ENCODE peak calls at places on chromosomes 2 and 18, in seven cellular contexts. N is psoas muscle, Z is tibial artery, O is transverse colon, K is heart right ventricle, B is kidney epithelial cell, E is left ventricle myocardium inferior. U is an unnamed sample. For H3K36me3, the result is how much of the 10 kb centered on the place peaks cover.

GRCh38 chr2:96642564-96643350 is at the start of gene FER1L5:
- DNase-seq in N (no peak), Z (no peak), O (no peak), K (no peak), B (peak), E (no peak), U (no peak)

GRCh38 chr2:10444463-10444862 is 3.7 kb downstream of the ODC1 start:
- DNase-seq in N (no peak), Z (no peak), O (no peak), K (no peak), B (no peak), E (no peak), U (no peak)

GRCh38 chr2:213224366-213224765 is 59.9 kb upstream of the SPAG16 start:
- DNase-seq in N (no peak), Z (no peak), O (no peak), K (no peak), B (no peak), E (no peak), U (no peak)

GRCh38 chr2:122167561-122167960 is 412.1 kb downstream of the TSN start:
- DNase-seq in N (no peak), Z (no peak), O (no peak), K (no peak), B (peak), E (no peak), U (no peak)

GRCh38 chr2:43950383-43951008 is 45.3 kb downstream of the LRPPRC start:
- DNase-seq in N (no peak), Z (no peak), O (no peak), K (no peak), B (no peak), E (no peak), U (peak)

GRCh38 chr2:219634171-219634940 is 6.9 kb downstream of the SLC4A3 start:
- DNase-seq in N (no peak), Z (peak), O (no peak), K (no peak), B (no peak), E (no peak), U (no peak)

GRCh38 chr2:234836251-234836650 is 115.6 kb upstream of the SH3BP4 start:
- DNase-seq in N (no peak), Z (no peak), O (no peak), K (no peak), B (no peak), E (no peak), U (no peak)

GRCh38 chr2:228118940-228119339 is 62.5 kb downstream of the SPHKAP start:
- DNase-seq in N (no peak), Z (no peak), O (no peak), K (no peak), B (no peak), E (no peak), U (no peak)

GRCh38 chr2:137838255-137839092 is 125.8 kb upstream of the HNMT start:
- DNase-seq in N (no peak), Z (no peak), O (no peak), K (no peak), B (no peak), E (no peak), U (no peak)

GRCh38 chr2:203914546-203915169 is 21.9 kb upstream of the ICOS start:
- DNase-seq in N (no peak), Z (no peak), O (no peak), K (no peak), B (no peak), E (no peak), U (no peak)

GRCh38 chr2:149184994-149185393 is 145.4 kb upstream of the LYPD6 start:
- DNase-seq in N (no peak), Z (no peak), O (no peak), K (no peak), B (no peak), E (no peak), U (no peak)

GRCh38 chr2:149598014-149598395 is 10.4 kb upstream of the MMADHC start:
- DNase-seq in N (no peak), Z (no peak), O (no peak), K (no peak), B (no peak), E (no peak), U (no peak)

DNA sequence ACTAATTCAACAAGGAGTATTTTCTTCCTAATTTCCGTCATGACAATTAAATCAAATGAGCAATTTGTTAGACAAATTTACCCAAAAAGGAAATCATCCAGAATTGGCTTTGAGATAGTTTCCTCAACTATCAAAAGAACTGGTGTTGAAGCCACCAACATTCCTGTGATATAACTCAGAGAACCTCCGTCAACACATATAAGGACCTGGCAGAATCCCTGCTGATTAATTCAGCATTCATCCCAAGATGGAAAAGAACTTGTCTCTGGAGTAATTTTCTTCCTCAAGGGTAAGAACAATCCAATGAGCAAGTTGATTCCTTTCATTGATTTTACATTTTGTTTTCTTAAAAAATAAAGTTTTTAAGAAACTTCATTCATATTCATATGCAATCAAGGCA is 62.0 kb downstream of the MBD2 start:
- DNase-seq in N (no peak), Z (no peak), O (no peak), K (no peak), B (peak), E (no peak), U (peak)
- H3K36me3 ChIP-seq in N (under half), Z (half or more), O (under half), K (half or more), B (under half), E (half or more), U (under half)

GRCh38 chr18:45916302-45916701 is 50.8 kb downstream of the EPG5 start:
- DNase-seq in N (no peak), Z (no peak), O (no peak), K (no peak), B (no peak), E (no peak), U (no peak)
- TF ChIP-seq CTCF in N (no peak), Z (no peak), O (no peak), K (no peak), B (no peak), E (no peak), U (no peak)

GRCh38 chr2:62765619-62766376 is 60.3 kb downstream of the EHBP1 start:
- DNase-seq in N (no peak), Z (no peak), O (no peak), K (no peak), B (no peak), E (no peak), U (no peak)

GRCh38 chr2:62760555-62760954 is 55.0 kb downstream of the EHBP1 start:
- DNase-seq in N (no peak), Z (no peak), O (no peak), K (no peak), B (no peak), E (no peak), U (no peak)

GRCh38 chr2:62757029-62757428 is 51.5 kb downstream of the EHBP1 start:
- DNase-seq in N (no peak), Z (no peak), O (no peak), K (no peak), B (no peak), E (no peak), U (no peak)

DNA sequence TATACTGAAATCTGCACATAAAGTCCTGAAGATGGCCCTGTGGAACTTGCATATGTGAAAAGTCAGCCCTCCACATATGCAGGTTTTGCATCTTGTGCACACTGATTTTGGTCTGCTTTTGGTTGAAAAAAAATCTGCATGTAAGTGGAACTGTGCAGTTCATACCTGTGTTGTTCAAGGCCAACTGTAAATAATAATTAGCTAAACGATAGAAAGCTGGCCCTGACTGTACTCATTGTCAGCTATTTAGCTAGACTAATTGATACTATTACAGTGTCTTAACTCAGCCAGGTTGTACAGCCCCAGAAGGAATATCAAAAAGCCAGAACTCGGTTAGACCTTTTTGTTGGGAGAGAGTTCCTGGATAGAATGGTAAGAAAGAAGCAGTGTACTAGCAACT is 54.5 kb downstream of the EHBP1 start:
- DNase-seq in N (no peak), Z (no peak), O (no peak), K (no peak), B (no peak), E (no peak), U (no peak)
- H3K36me3 ChIP-seq in N (under half), Z (under half), O (under half), K (under half), B (under half), E (under half), U (under half)

GRCh38 chr2:67840460-67841068 is 222.2 kb downstream of the C1D start:
- DNase-seq in N (peak), Z (peak), O (peak), K (peak), B (no peak), E (peak), U (no peak)
- TF ChIP-seq CTCF in N (peak), Z (peak), O (peak), K (peak), B (peak), E (peak), U (peak)

GRCh38 chr2:159163935-159164334 is 122.6 kb downstream of the WDSUB1 start:
- DNase-seq in N (no peak), Z (no peak), O (no peak), K (no peak), B (no peak), E (no peak), U (no peak)

GRCh38 chr2:159165065-159165464 is 121.4 kb downstream of the WDSUB1 start:
- DNase-seq in N (no peak), Z (no peak), O (no peak), K (no peak), B (no peak), E (no peak), U (no peak)

GRCh38 chr2:159168707-159169106 is 117.8 kb downstream of the WDSUB1 start:
- DNase-seq in N (no peak), Z (no peak), O (no peak), K (no peak), B (no peak), E (no peak), U (no peak)

GRCh38 chr2:159169187-159169586 is 117.3 kb downstream of the WDSUB1 start:
- DNase-seq in N (no peak), Z (no peak), O (no peak), K (no peak), B (no peak), E (no peak), U (no peak)

DNA sequence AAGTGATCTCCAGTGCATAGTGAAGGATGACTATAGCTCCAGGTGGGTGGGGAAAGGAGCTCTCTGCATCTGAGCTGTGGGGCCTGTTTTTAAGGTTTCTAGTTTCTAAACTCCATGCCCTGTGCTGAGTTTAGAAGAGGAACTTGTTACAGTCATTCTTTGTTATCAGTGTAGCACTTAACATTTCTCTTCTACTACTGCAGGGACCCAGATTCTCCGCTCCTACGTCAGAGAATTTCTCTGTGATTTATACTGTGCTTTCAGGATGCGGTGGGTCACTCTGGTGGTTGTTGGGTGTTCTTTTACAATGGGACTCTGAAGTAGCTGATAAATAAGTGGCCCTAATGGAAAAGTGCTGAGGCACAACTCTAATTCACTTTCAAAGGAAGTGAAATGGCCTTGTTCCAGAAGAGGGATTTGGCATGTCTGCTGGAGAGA is 122.0 kb downstream of the WDSUB1 start:
- DNase-seq in N (no peak), Z (no peak), O (no peak), K (no peak), B (no peak), E (no peak), U (no peak)
- H3K36me3 ChIP-seq in N (under half), Z (under half), O (under half), K (half or more), B (under half), E (under half), U (under half)

GRCh38 chr2:169871994-169872393 is 44.7 kb downstream of the UBR3 start:
- DNase-seq in N (no peak), Z (no peak), O (no peak), K (no peak), B (no peak), E (no peak), U (no peak)

DNA sequence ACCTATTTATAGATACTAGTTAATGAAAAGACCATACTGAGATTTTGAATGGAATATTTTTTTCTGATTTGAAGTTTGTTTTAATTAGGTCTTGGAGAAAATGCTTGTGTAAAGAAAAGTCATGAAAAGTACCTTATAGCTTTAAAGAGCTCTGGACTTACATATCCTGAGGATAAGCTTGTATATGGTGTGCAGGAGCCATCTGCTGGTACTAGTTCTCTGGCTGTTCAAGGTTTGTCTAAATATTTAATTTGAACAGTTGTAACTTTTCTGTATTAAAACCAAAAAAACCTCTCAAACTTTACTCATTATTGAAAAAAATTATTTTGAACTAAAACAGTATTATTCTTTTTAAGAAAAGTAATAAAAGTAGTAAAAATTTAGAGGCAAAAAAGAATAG is 50.2 kb downstream of the UBR3 start:
- DNase-seq in N (no peak), Z (no peak), O (no peak), K (no peak), B (no peak), E (no peak), U (no peak)
- TF ChIP-seq CTCF in N (peak), Z (no peak), O (no peak), K (peak), B (peak), E (peak), U (peak)

GRCh38 chr2:135960598-135961551 is 24.6 kb downstream of the DARS1 start:
- DNase-seq in N (no peak), Z (no peak), O (no peak), K (no peak), B (no peak), E (no peak), U (no peak)
- H3K36me3 ChIP-seq in N (under half), Z (under half), O (under half), K (under half), B (under half), E (under half), U (under half)